ENCODE peak calls at places on chromosomes 5 and 9, in five cellular contexts. Z, E, V, Y and X are unnamed samples.

GRCh38 chr9:127370147-127370579 is 26.8 kb upstream of the SLC2A8 start:
- DNase-seq in Z (no peak), E (no peak), V (no peak), Y (no peak), X (no peak)

GRCh38 chr5:114223866-114224265 is 138.0 kb upstream of the KCNN2 start:
- DNase-seq in Z (peak; percentile 78), E (no peak), V (no peak), Y (peak; percentile 21), X (no peak)

GRCh38 chr5:4104831-4105597 is 509.4 kb downstream of the IRX1 start:
- DNase-seq in Z (no peak), E (no peak), V (no peak), Y (no peak), X (no peak)

GRCh38 chr9:3200331-3200774 is 325.4 kb downstream of the RFX3 start:
- DNase-seq in Z (no peak), E (no peak), V (no peak), Y (no peak), X (no peak)

GRCh38 chr9:2655411-2655901 is 33.9 kb downstream of the VLDLR start:
- DNase-seq in Z (no peak), E (no peak), V (no peak), Y (no peak), X (no peak)

GRCh38 chr5:27682600-27682999 is 644.2 kb upstream of the CDH9 start:
- DNase-seq in Z (peak; percentile 66), E (no peak), V (no peak), Y (peak; percentile 9), X (no peak)

GRCh38 chr5:71982717-71983395 is 124.4 kb upstream of the MAP1B start:
- DNase-seq in Z (no peak), E (no peak), V (no peak), Y (no peak), X (no peak)

GRCh38 chr9:104177003-104177611 is 83.0 kb downstream of the SMC2 start:
- DNase-seq in Z (peak; percentile 53), E (no peak), V (no peak), Y (peak; percentile 9), X (no peak)

GRCh38 chr5:142293486-142293885 is 31.3 kb downstream of the SPRY4 start:
- DNase-seq in Z (no peak), E (no peak), V (no peak), Y (peak; percentile 30), X (no peak)

GRCh38 chr9:73853547-73853946 is 643.6 kb upstream of the RORB start:
- DNase-seq in Z (no peak), E (no peak), V (no peak), Y (no peak), X (no peak)

GRCh38 chr9:31236344-31236743 is 1148.1 kb upstream of the ACO1 start:
- DNase-seq in Z (no peak), E (no peak), V (no peak), Y (no peak), X (no peak)

GRCh38 chr9:456365-456764 is 241.7 kb downstream of the DOCK8 start:
- DNase-seq in Z (no peak), E (no peak), V (no peak), Y (no peak), X (no peak)

GRCh38 chr5:111741270-111741669 is 15.7 kb downstream of the NREP start:
- DNase-seq in Z (no peak), E (no peak), V (no peak), Y (no peak), X (no peak)

GRCh38 chr9:6212722-6213375 is 2.8 kb upstream of the IL33 start:
- DNase-seq in Z (no peak), E (no peak), V (no peak), Y (no peak), X (no peak)

GRCh38 chr9:12666813-12667212 is 26.4 kb upstream of the TYRP1 start:
- DNase-seq in Z (peak; percentile 66), E (no peak), V (no peak), Y (peak; percentile 2), X (no peak)

GRCh38 chr5:8550921-8551320 is 682.0 kb downstream of the MTRR start:
- DNase-seq in Z (no peak), E (no peak), V (no peak), Y (no peak), X (no peak)

DNA sequence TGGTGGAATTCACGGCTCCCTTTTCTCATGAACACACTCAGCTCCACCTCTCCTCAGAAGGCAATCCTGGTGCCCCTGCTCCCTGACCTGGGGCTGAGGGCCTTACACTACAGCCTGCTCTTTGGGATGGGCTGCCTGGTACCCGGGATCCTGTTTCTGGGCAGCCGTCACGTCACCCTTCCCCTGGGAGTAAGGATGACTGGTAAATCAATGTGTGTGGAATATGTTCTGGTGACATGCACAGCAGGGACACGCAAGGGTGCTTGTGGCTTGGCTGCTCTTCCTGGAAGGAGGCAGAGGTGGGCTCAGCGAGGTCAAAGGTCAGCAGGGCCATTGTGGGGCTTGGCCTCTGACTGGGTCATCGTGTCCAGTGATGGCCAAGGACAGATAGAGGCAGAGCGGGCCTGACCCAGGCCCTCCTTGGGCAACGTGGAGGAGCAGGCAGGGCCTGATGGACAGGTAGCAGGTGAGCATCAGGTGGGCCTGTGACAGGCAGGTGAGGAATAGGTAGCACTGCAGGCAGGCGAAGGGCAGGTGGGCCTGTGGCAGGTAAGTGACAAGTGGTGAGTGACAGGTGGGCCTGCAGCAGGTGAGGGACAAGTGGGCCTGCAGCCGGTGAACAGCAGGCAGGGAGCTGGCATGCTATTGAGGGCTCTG is 399.4 kb upstream of the IRX4 start:
- DNase-seq in Z (no peak), E (peak; percentile 55), V (no peak), Y (no peak), X (no peak)
- TF ChIP-seq POLR2AphosphoS5 in Z (no peak), E (no peak), V (no peak), Y (no peak), X (no peak)

GRCh38 chr9:71144495-71144894 is 23.1 kb upstream of the TRPM3 start:
- DNase-seq in Z (no peak), E (no peak), V (no peak), Y (no peak), X (no peak)
- TF ChIP-seq POLR2AphosphoS5 in Z (no peak), E (no peak), V (no peak), Y (no peak), X (no peak)

GRCh38 chr5:124745367-124746251 is 830 bp downstream of the ZNF608 start:
- DNase-seq in Z (no peak), E (no peak), V (peak; percentile 30), Y (no peak), X (no peak)

GRCh38 chr5:124747770-124748686 is 1.6 kb upstream of the ZNF608 start:
- DNase-seq in Z (no peak), E (no peak), V (no peak), Y (no peak), X (no peak)

GRCh38 chr5:124746916-124747769 is 704 bp upstream of the ZNF608 start:
- DNase-seq in Z (peak; percentile 95), E (peak; percentile 90), V (peak; percentile 89), Y (peak; percentile 57), X (peak; percentile 83)

GRCh38 chr5:124744170-124744911 is 2.1 kb downstream of the ZNF608 start:
- DNase-seq in Z (no peak), E (peak; percentile 85), V (peak; percentile 53), Y (no peak), X (peak; percentile 76)

GRCh38 chr5:124746252-124746915 is at the start of gene ZNF608:
- DNase-seq in Z (peak; percentile 67), E (no peak), V (peak; percentile 39), Y (peak; percentile 6), X (peak; percentile 29)
- TF ChIP-seq POLR2AphosphoS5 in Z (no peak), E (peak; percentile 4), V (peak; percentile 19), Y (no peak), X (peak; percentile 57)

GRCh38 chr9:137168907-137169763 is 716 bp downstream of the LRRC26 start:
- DNase-seq in Z (peak; percentile 89), E (no peak), V (peak; percentile 56), Y (peak; percentile 32), X (peak; percentile 41)

GRCh38 chr9:137169764-137170460 is at the start of gene LRRC26:
- DNase-seq in Z (no peak), E (no peak), V (peak; percentile 51), Y (no peak), X (peak; percentile 52)

GRCh38 chr9:137167113-137167751 is 2.6 kb downstream of the LRRC26 start:
- DNase-seq in Z (peak; percentile 19), E (no peak), V (no peak), Y (no peak), X (no peak)

GRCh38 chr9:137167752-137168574 is 1.9 kb downstream of the LRRC26 start:
- DNase-seq in Z (peak; percentile 64), E (no peak), V (no peak), Y (no peak), X (peak; percentile 72)

GRCh38 chr9:137168575-137168906 is 1.3 kb downstream of the LRRC26 start:
- DNase-seq in Z (peak; percentile 23), E (no peak), V (no peak), Y (no peak), X (no peak)
- TF ChIP-seq POLR2AphosphoS5 in Z (no peak), E (no peak), V (no peak), Y (no peak), X (no peak)

GRCh38 chr9:106062252-106062651 is 367.9 kb downstream of the TMEM38B start:
- DNase-seq in Z (no peak), E (no peak), V (no peak), Y (no peak), X (no peak)

GRCh38 chr9:106056328-106056727 is 362.0 kb downstream of the TMEM38B start:
- DNase-seq in Z (no peak), E (no peak), V (no peak), Y (no peak), X (no peak)

GRCh38 chr9:106058460-106058859 is 364.1 kb downstream of the TMEM38B start:
- DNase-seq in Z (no peak), E (no peak), V (no peak), Y (no peak), X (no peak)

GRCh38 chr9:106059886-106060285 is 365.5 kb downstream of the TMEM38B start:
- DNase-seq in Z (no peak), E (no peak), V (no peak), Y (no peak), X (no peak)

DNA sequence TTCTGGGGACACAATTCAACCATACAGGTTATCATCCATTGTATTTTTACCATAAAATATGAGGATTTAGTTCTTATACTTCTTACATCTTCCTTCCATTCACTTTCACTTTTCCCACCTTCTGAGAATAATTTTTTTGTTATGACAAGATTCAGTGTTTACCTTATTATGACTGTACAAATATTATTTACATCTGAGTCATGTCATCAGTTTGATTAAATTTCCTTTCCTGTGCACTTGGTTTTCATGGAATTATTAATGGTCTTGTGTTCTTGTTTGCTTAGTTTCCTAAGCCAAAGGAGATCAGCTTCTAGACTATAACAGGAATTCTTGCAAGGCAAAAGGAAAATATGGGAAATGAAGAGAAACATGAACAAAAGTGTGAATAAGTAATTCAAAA is 366.5 kb downstream of the TMEM38B start:
- DNase-seq in Z (no peak), E (no peak), V (no peak), Y (no peak), X (no peak)
- TF ChIP-seq POLR2AphosphoS5 in Z (no peak), E (no peak), V (no peak), Y (no peak), X (no peak)

GRCh38 chr5:83750759-83751158 is 30.1 kb upstream of the HAPLN1 start:
- DNase-seq in Z (no peak), E (no peak), V (no peak), Y (no peak), X (no peak)

GRCh38 chr5:83752700-83753099 is 32.0 kb upstream of the HAPLN1 start:
- DNase-seq in Z (no peak), E (no peak), V (no peak), Y (no peak), X (no peak)

GRCh38 chr5:83745821-83746220 is 25.2 kb upstream of the HAPLN1 start:
- DNase-seq in Z (no peak), E (no peak), V (no peak), Y (no peak), X (no peak)

GRCh38 chr5:83751201-83751600 is 30.5 kb upstream of the HAPLN1 start:
- DNase-seq in Z (no peak), E (no peak), V (no peak), Y (no peak), X (no peak)
- TF ChIP-seq POLR2AphosphoS5 in Z (no peak), E (no peak), V (no peak), Y (no peak), X (no peak)